ENCODE peak calls at places on chromosomes 7 and 10, in five cellular contexts. One of them, this sample, is unnamed.

GRCh38 chr10:16847644-16848043 is 30.4 kb upstream of the RSU1 start:
- DNase-seq in H1: no peak
- DNase-seq in SK-N-SH: no peak
- DNase-seq in HepG2: no peak
- DNase-seq in GM12878: no peak
- DNase-seq in this sample: no peak

GRCh38 chr7:16619979-16620408 is 25.6 kb downstream of the ANKMY2 start:
- DNase-seq in H1: no peak
- DNase-seq in SK-N-SH: no peak
- DNase-seq in HepG2: no peak
- DNase-seq in GM12878: peak; percentile 5
- DNase-seq in this sample: no peak

GRCh38 chr7:38276096-38276857 is 2.8 kb upstream of the TARP start:
- DNase-seq in H1: no peak
- DNase-seq in SK-N-SH: no peak
- DNase-seq in HepG2: no peak
- DNase-seq in GM12878: no peak
- DNase-seq in this sample: no peak

GRCh38 chr7:4687956-4688355 is 5.9 kb downstream of the FOXK1 start:
- DNase-seq in H1: no peak
- DNase-seq in SK-N-SH: no peak
- DNase-seq in HepG2: no peak
- DNase-seq in GM12878: no peak
- DNase-seq in this sample: no peak

GRCh38 chr10:12834116-12834515 is 167.4 kb downstream of the CCDC3 start:
- DNase-seq in H1: no peak
- DNase-seq in SK-N-SH: no peak
- DNase-seq in HepG2: no peak
- DNase-seq in GM12878: no peak
- DNase-seq in this sample: no peak

GRCh38 chr7:122827763-122828162 is 58.5 kb downstream of the CADPS2 start:
- DNase-seq in H1: no peak
- DNase-seq in SK-N-SH: no peak
- DNase-seq in HepG2: peak; percentile 18
- DNase-seq in GM12878: no peak
- DNase-seq in this sample: no peak

GRCh38 chr7:27151945-27152815 is at the start of gene HOXA3:
- DNase-seq in H1: no peak
- DNase-seq in SK-N-SH: peak; percentile 54
- DNase-seq in HepG2: no peak
- DNase-seq in GM12878: no peak
- DNase-seq in this sample: no peak

GRCh38 chr10:13450078-13450477 is 78.7 kb downstream of the BEND7 start:
- DNase-seq in H1: no peak
- DNase-seq in SK-N-SH: no peak
- DNase-seq in HepG2: no peak
- DNase-seq in GM12878: no peak
- DNase-seq in this sample: no peak

GRCh38 chr7:133789951-133790350 is 337.2 kb upstream of the LRGUK start:
- DNase-seq in H1: no peak
- DNase-seq in SK-N-SH: no peak
- DNase-seq in HepG2: no peak
- DNase-seq in GM12878: no peak
- DNase-seq in this sample: no peak

GRCh38 chr10:114304566-114305421 is 65.7 kb downstream of the VWA2 start:
- DNase-seq in H1: no peak
- DNase-seq in SK-N-SH: peak; percentile 90
- DNase-seq in HepG2: no peak
- DNase-seq in GM12878: no peak
- DNase-seq in this sample: no peak

GRCh38 chr10:52420656-52421055 is 106.6 kb downstream of the DKK1 start:
- DNase-seq in H1: no peak
- DNase-seq in SK-N-SH: no peak
- DNase-seq in HepG2: no peak
- DNase-seq in GM12878: no peak
- DNase-seq in this sample: no peak

GRCh38 chr7:24701232-24701898 is 55.9 kb downstream of the GSDME start:
- DNase-seq in H1: no peak
- DNase-seq in SK-N-SH: no peak
- DNase-seq in HepG2: no peak
- DNase-seq in GM12878: no peak
- DNase-seq in this sample: no peak

GRCh38 chr7:17183630-17184328 is 114.7 kb upstream of the AHR start:
- DNase-seq in H1: no peak
- DNase-seq in SK-N-SH: no peak
- DNase-seq in HepG2: no peak
- DNase-seq in GM12878: no peak
- DNase-seq in this sample: no peak

GRCh38 chr7:150587551-150587950 is 20.4 kb downstream of the GIMAP4 start:
- DNase-seq in H1: no peak
- DNase-seq in SK-N-SH: no peak
- DNase-seq in HepG2: no peak
- DNase-seq in GM12878: no peak
- DNase-seq in this sample: no peak
- TF ChIP-seq SIN3A in H1: no peak
- TF ChIP-seq SIN3A in SK-N-SH: no peak
- TF ChIP-seq SIN3A in HepG2: no peak
- TF ChIP-seq SIN3A in GM12878: no peak
- TF ChIP-seq SIN3A in this sample: no peak

DNA sequence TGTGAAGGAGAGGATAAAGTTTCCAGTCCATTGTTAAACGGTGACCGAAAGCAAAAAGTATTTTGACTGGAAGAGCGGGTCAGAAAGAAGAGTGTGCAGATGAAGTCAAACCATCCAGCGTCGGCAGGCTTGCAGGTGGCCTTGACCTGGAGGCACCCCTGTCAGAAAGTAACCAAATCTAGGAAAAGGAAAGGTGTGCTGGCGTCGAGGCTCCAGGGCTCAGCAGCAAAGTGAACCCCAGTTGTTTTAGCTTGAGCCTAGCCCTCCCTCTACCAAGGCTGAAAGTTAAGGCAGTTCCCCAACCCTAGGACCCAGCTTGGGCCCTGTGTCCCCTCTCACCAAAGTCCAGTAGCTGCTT is 512 bp downstream of the PDK4 start:
- DNase-seq in H1: no peak
- DNase-seq in SK-N-SH: no peak
- DNase-seq in HepG2: no peak
- DNase-seq in GM12878: no peak
- DNase-seq in this sample: no peak
- H2AFZ ChIP-seq in H1: peak overlapping the region; percentile 84
- H2AFZ ChIP-seq in SK-N-SH: peak overlapping the region; percentile 83
- H2AFZ ChIP-seq in HepG2: no peak overlapping the region
- H2AFZ ChIP-seq in GM12878: no peak overlapping the region
- H2AFZ ChIP-seq in this sample: peak overlapping the region; percentile 93

DNA sequence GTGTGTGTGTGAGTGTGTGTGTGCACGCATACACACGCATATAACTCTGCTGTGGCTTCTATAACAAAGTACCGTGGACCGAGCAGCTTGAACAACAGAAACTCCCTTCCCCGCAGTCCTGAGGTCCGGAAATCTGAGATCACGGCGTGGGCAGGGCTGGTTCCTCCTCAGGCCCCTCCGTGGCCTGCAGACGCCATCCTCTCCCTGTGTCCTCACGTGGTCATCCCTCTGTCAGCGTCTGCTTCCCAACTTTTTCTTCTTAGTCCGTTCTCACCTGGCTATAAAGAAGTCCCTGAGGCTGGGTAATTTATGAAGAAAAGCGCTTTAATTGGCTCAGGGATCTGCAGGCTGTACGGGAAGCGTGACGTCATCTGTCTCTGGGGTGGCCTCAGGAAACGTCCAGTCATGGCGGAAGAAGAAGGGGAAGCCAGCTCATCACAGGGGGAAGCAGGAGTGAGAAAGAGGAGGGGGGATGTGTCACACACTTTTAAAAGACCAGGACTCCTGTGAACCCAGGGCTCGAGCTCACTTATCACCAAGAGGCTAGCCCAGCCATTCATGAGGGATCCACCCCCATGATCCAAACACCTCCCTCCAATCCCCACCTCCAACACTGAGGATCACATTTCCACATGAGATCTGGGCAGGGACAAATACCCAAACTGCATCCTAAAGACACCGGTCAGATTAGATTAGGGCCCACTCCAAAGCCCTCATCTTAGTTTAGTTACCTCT is 91.2 kb upstream of the INSIG1 start:
- DNase-seq in H1: no peak
- DNase-seq in SK-N-SH: no peak
- DNase-seq in HepG2: no peak
- DNase-seq in GM12878: peak; percentile 80
- DNase-seq in this sample: no peak
- TF ChIP-seq SIN3A in H1: no peak
- TF ChIP-seq SIN3A in SK-N-SH: no peak
- TF ChIP-seq SIN3A in HepG2: no peak
- TF ChIP-seq SIN3A in GM12878: peak; percentile 14
- TF ChIP-seq SIN3A in this sample: no peak

GRCh38 chr10:87715727-87716670 is 56.3 kb downstream of the PAPSS2 start:
- DNase-seq in H1: no peak
- DNase-seq in SK-N-SH: no peak
- DNase-seq in HepG2: no peak
- DNase-seq in GM12878: no peak
- DNase-seq in this sample: no peak
- H2AFZ ChIP-seq in H1: no peak overlapping the region
- H2AFZ ChIP-seq in SK-N-SH: no peak overlapping the region
- H2AFZ ChIP-seq in HepG2: no peak overlapping the region
- H2AFZ ChIP-seq in GM12878: no peak overlapping the region
- H2AFZ ChIP-seq in this sample: no peak overlapping the region

GRCh38 chr7:36287371-36288241 is 102.1 kb upstream of the ANLN start:
- DNase-seq in H1: no peak
- DNase-seq in SK-N-SH: peak; percentile 54
- DNase-seq in HepG2: peak; percentile 91
- DNase-seq in GM12878: no peak
- DNase-seq in this sample: no peak

GRCh38 chr7:36284470-36284869 is 105.2 kb upstream of the ANLN start:
- DNase-seq in H1: no peak
- DNase-seq in SK-N-SH: no peak
- DNase-seq in HepG2: no peak
- DNase-seq in GM12878: no peak
- DNase-seq in this sample: no peak

GRCh38 chr7:36286688-36287087 is 103.0 kb upstream of the ANLN start:
- DNase-seq in H1: no peak
- DNase-seq in SK-N-SH: no peak
- DNase-seq in HepG2: no peak
- DNase-seq in GM12878: no peak
- DNase-seq in this sample: no peak

GRCh38 chr7:36285276-36285675 is 104.4 kb upstream of the ANLN start:
- DNase-seq in H1: no peak
- DNase-seq in SK-N-SH: no peak
- DNase-seq in HepG2: no peak
- DNase-seq in GM12878: no peak
- DNase-seq in this sample: no peak

DNA sequence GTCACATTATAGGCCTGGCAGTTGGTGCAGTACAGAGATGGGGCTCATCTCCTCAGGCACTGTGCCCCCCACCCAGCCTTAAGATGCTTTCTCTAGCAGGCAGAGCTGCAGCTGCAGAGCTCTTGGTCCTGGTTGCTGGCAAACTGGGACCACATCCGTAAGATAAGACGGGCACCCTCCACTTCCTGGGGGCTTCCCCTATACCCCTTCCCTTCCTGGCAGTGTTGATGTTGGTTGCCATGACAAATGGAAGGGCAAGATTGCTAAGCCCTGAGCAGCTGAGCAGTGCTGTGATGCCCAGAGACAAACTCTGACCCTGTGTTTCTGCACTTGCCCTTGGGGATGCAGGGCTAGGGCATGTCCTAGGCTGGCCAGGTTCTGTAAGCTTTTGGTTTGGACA is 103.4 kb upstream of the ANLN start:
- DNase-seq in H1: no peak
- DNase-seq in SK-N-SH: no peak
- DNase-seq in HepG2: no peak
- DNase-seq in GM12878: no peak
- DNase-seq in this sample: no peak
- TF ChIP-seq SIN3A in H1: no peak
- TF ChIP-seq SIN3A in SK-N-SH: no peak
- TF ChIP-seq SIN3A in HepG2: no peak
- TF ChIP-seq SIN3A in GM12878: no peak
- TF ChIP-seq SIN3A in this sample: no peak

DNA sequence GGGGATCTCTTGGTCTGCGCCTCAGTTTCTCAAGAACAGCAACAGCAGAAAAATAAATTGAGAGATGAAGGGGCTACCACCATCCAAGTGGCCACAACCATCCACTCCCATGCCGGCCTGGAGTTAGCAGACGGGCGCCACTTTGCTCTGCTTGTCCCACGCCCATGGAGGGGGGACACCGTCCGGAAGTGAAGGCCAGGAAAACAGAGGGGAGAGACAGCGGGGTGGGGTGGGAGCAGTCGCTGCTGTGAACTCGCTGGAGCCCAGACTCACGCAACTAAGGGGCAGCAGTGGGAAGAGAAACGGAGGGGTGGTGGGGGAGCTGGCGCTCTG is 135.4 kb downstream of the KIF20B start:
- DNase-seq in H1: no peak
- DNase-seq in SK-N-SH: no peak
- DNase-seq in HepG2: no peak
- DNase-seq in GM12878: no peak
- DNase-seq in this sample: no peak
- H2AFZ ChIP-seq in H1: no peak overlapping the region
- H2AFZ ChIP-seq in SK-N-SH: peak overlapping the region; percentile 24
- H2AFZ ChIP-seq in HepG2: no peak overlapping the region
- H2AFZ ChIP-seq in GM12878: no peak overlapping the region
- H2AFZ ChIP-seq in this sample: no peak overlapping the region

GRCh38 chr10:18473424-18474110 is 177.8 kb downstream of the NSUN6 start:
- DNase-seq in H1: no peak
- DNase-seq in SK-N-SH: no peak
- DNase-seq in HepG2: no peak
- DNase-seq in GM12878: no peak
- DNase-seq in this sample: no peak

GRCh38 chr10:18474111-18474455 is 177.3 kb downstream of the NSUN6 start:
- DNase-seq in H1: no peak
- DNase-seq in SK-N-SH: no peak
- DNase-seq in HepG2: no peak
- DNase-seq in GM12878: no peak
- DNase-seq in this sample: no peak

GRCh38 chr10:18463673-18464211 is 187.6 kb downstream of the NSUN6 start:
- DNase-seq in H1: no peak
- DNase-seq in SK-N-SH: no peak
- DNase-seq in HepG2: no peak
- DNase-seq in GM12878: no peak
- DNase-seq in this sample: no peak

GRCh38 chr10:18472977-18473376 is 178.4 kb downstream of the NSUN6 start:
- DNase-seq in H1: no peak
- DNase-seq in SK-N-SH: peak; percentile 18
- DNase-seq in HepG2: no peak
- DNase-seq in GM12878: no peak
- DNase-seq in this sample: no peak

DNA sequence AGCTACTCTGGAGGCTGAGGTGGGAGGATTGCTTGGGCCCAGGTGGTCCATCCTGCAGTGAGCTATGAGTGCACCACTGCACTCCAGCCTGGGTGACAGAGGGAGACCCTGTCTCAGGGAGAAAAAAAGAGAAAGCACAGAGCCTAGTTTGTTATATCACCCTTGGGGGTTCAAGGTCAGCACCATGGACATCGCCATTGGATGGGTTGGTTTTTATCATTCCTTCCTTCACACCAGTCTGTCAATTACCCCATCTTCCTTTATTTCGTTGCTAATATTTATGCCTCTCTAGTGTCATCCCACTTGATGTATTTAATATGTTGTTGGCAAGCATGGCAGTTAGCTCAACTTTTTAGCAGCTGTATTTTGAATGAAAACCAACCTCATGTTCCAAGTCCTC is 182.3 kb downstream of the NSUN6 start:
- DNase-seq in H1: no peak
- DNase-seq in SK-N-SH: no peak
- DNase-seq in HepG2: no peak
- DNase-seq in GM12878: no peak
- DNase-seq in this sample: no peak
- TF ChIP-seq SIN3A in H1: no peak
- TF ChIP-seq SIN3A in SK-N-SH: no peak
- TF ChIP-seq SIN3A in HepG2: no peak
- TF ChIP-seq SIN3A in GM12878: no peak
- TF ChIP-seq SIN3A in this sample: no peak

This sample was measured in HCT116.